ENCODE peak calls at places on chromosomes 5 and 9, in four cellular contexts. R is sigmoid colon, H is stomach, D is Peyer's patch. W is an unnamed sample.

GRCh38 chr9:83441390-83441789 is 96.8 kb downstream of the FRMD3 start:
- DNase-seq in R (no peak), D (no peak), H (peak; percentile 68), W (no peak)

GRCh38 chr5:38533286-38534121 is 22.9 kb downstream of the LIFR start:
- DNase-seq in D (no peak), R (no peak), H (no peak), W (no peak)

GRCh38 chr9:3848445-3849114 is 322.8 kb upstream of the RFX3 start:
- DNase-seq in H (no peak), R (no peak), D (no peak), W (no peak)

GRCh38 chr5:62149894-62150293 is 156.1 kb upstream of the KIF2A start:
- DNase-seq in R (no peak), D (no peak), H (no peak), W (no peak)

GRCh38 chr9:7313389-7313788 is 486.2 kb downstream of the DMAC1 start:
- DNase-seq in D (no peak), R (no peak), H (no peak), W (no peak)

GRCh38 chr5:156825688-156826087 is 24.4 kb upstream of the PPP1R2B start:
- DNase-seq in D (no peak), R (no peak), H (no peak), W (no peak)

GRCh38 chr9:135939351-135940265 is 21.6 kb downstream of the UBAC1 start:
- DNase-seq in R (no peak), H (no peak), D (no peak), W (no peak)

GRCh38 chr5:28517691-28518090 is 1479.3 kb upstream of the CDH9 start:
- DNase-seq in D (no peak), R (no peak), H (no peak), W (no peak)

GRCh38 chr9:74379718-74380117 is 117.4 kb upstream of the RORB start:
- DNase-seq in R (no peak), H (peak; percentile 27), D (no peak), W (no peak)

GRCh38 chr5:170273968-170274710 is 23.4 kb downstream of the LCP2 start:
- DNase-seq in H (peak; percentile 51), D (peak; percentile 65), R (peak; percentile 61), W (no peak)

GRCh38 chr5:131611064-131611381 is 24.0 kb downstream of the RAPGEF6 start:
- DNase-seq in H (no peak), D (no peak), R (no peak), W (no peak)

GRCh38 chr5:91957671-91958070 is 574.6 kb upstream of the ARRDC3 start:
- DNase-seq in D (no peak), R (no peak), H (no peak), W (peak; percentile 1)

GRCh38 chr9:130984476-130984875 is 24.5 kb upstream of the LAMC3 start:
- DNase-seq in D (no peak), H (no peak), R (no peak), W (no peak)

GRCh38 chr5:53164478-53165165 is 55.1 kb upstream of the MOCS2 start:
- DNase-seq in H (no peak), D (no peak), R (no peak), W (no peak)

GRCh38 chr5:33425334-33425733 is 15.4 kb upstream of the TARS1 start:
- DNase-seq in H (no peak), R (no peak), D (no peak), W (no peak)

GRCh38 chr5:2841208-2841607 is 89.7 kb upstream of the IRX2 start:
- DNase-seq in D (no peak), H (no peak), R (no peak), W (no peak)

GRCh38 chr9:13023498-13023897 is 248.7 kb downstream of the LURAP1L start:
- DNase-seq in D (no peak), H (no peak), R (no peak), W (no peak)

GRCh38 chr9:120538339-120538738 is 41.6 kb downstream of the CDK5RAP2 start:
- DNase-seq in D (no peak), R (no peak), H (no peak), W (no peak)

GRCh38 chr5:59317772-59318205 is 575.7 kb downstream of the PDE4D start:
- DNase-seq in H (no peak), R (no peak), D (no peak), W (no peak)

GRCh38 chr9:130393681-130394071 is 51.1 kb upstream of the ASS1 start:
- DNase-seq in H (no peak), D (no peak), R (no peak), W (no peak)

GRCh38 chr5:74185599-74185998 is 454.9 kb downstream of the ENC1 start:
- DNase-seq in H (no peak), D (no peak), R (no peak), W (no peak)
- TF ChIP-seq POLR2A in H (no peak), D (no peak), R (no peak), W (no peak)

GRCh38 chr5:141557681-141558136 is 61.1 kb downstream of the DIAPH1 start:
- DNase-seq in R (peak; percentile 95), D (peak; percentile 71), H (peak; percentile 81), W (peak; percentile 67)

GRCh38 chr5:141559481-141559880 is 59.3 kb downstream of the DIAPH1 start:
- DNase-seq in H (no peak), R (no peak), D (no peak), W (no peak)

GRCh38 chr5:141560141-141560540 is 58.7 kb downstream of the DIAPH1 start:
- DNase-seq in H (no peak), D (no peak), R (no peak), W (no peak)

GRCh38 chr5:141560725-141561483 is 57.9 kb downstream of the DIAPH1 start:
- DNase-seq in H (peak; percentile 57), D (no peak), R (peak; percentile 97), W (peak; percentile 35)

DNA sequence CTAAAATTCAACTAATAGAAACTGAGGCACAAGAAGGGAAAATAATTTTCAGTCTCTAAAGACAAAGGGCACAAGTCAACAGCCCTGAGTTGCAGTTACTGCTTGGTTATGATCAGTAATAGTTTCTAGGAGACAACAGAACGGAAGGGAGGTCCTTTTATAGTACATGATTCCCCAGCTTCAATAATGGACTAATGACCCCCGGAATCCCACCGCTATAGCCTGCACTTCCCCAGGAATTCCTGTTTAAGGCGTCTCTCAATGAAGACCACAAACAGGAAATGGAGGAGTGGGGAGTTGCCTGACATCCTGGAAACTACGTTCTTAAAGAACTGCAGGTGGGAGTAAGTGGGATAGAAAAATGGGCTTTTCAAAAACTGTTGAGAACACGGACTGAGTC is 60.6 kb downstream of the DIAPH1 start:
- DNase-seq in H (no peak), R (no peak), D (no peak), W (no peak)
- TF ChIP-seq POLR2A in H (no peak), R (no peak), D (no peak), W (no peak)

DNA sequence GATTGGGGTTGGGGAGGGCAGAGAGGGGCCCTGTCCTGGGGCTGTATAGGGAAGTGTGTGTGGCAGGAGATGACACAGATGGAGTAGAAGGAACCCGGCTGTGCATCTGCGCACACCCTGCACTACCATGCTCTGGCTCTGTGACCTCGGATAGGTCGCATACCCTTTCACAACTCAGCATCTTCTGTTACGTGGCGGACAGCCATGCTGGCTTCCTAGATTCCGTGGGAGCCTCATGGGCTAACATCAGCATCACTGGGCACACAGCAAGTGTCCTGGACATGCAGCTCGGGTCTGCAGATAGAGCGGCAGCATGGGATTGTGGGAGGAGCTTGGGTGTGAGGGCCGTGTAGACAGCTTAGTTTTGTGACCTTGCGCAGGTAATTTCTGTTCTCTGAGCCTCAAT is 9.2 kb downstream of the ARPC5L start:
- DNase-seq in H (no peak), D (no peak), R (no peak), W (no peak)
- TF ChIP-seq POLR2A in H (no peak), D (no peak), R (no peak), W (no peak)

GRCh38 chr9:37371565-37372464 is 50.7 kb upstream of the GRHPR start:
- DNase-seq in D (peak; percentile 63), R (no peak), H (no peak), W (no peak)
- TF ChIP-seq POLR2A in D (no peak), R (no peak), H (no peak), W (no peak)

GRCh38 chr9:99903393-99903792 is 3.1 kb upstream of the STX17 start:
- DNase-seq in H (no peak), R (no peak), D (no peak), W (no peak)

GRCh38 chr9:99907208-99907532 is 716 bp downstream of the STX17 start:
- DNase-seq in R (no peak), H (no peak), D (no peak), W (no peak)

GRCh38 chr9:99905833-99906402 is 536 bp upstream of the STX17 start:
- DNase-seq in D (no peak), H (peak; percentile 51), R (no peak), W (no peak)

GRCh38 chr9:99911600-99911999 is 5.1 kb downstream of the STX17 start:
- DNase-seq in H (no peak), R (no peak), D (no peak), W (no peak)

GRCh38 chr9:99906403-99907207 is at the start of gene STX17:
- DNase-seq in H (peak; percentile 79), R (peak; percentile 81), D (peak; percentile 81), W (peak; percentile 88)
- TF ChIP-seq POLR2A in H (peak; percentile 29), R (peak; percentile 69), D (peak; percentile 59), W (peak; percentile 69)

DNA sequence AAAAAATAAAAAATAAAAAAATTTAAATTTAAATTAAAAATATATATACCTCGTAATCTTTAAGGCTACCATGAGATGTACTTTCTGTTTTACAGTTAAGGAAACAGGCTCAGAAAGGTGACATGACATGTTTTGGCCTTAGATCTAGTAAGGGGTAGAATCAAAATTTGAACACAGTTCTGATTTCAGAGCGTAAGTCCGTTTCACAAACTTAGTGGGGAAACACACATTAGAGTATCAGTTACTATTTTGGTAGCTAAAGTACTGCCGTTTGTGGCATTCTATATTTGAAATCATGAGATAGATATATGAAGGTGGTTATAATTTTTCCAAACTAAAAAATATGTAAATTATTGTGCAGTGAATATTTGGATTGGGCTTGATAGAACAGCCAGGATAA is 186.2 kb downstream of the DENND1A start:
- DNase-seq in H (no peak), R (no peak), D (no peak), W (no peak)
- TF ChIP-seq POLR2A in H (no peak), R (no peak), D (no peak), W (no peak)